ENCODE peak calls at places on chromosomes 3 and 15, in seven cellular contexts. L is BE2C, G is endothelial cell, B is astrocyte of the spinal cord, M is thyroid gland, S is cardiac muscle cell, U is B cell. E is an unnamed sample.

GRCh38 chr3:188687389-188687788 is 484.4 kb upstream of the TPRG1 start:
- DNase-seq in L (no peak), G (peak; percentile 10), U (no peak), M (peak; percentile 29), S (peak; percentile 3), B (peak; percentile 83), E (no peak)

GRCh38 chr3:108305484-108306172 is 9.3 kb downstream of the HHLA2 start:
- DNase-seq in U (no peak), S (no peak), M (peak; percentile 77), G (no peak), L (no peak), B (no peak), E (no peak)

GRCh38 chr3:10283638-10284037 is 9.1 kb downstream of the GHRL start:
- DNase-seq in G (no peak), L (peak; percentile 19), B (no peak), S (no peak), M (peak; percentile 96), U (no peak), E (no peak)

GRCh38 chr3:168085491-168086119 is 10.1 kb downstream of the GOLIM4 start:
- DNase-seq in G (no peak), L (no peak), S (no peak), U (no peak), M (no peak), B (no peak), E (no peak)

GRCh38 chr3:46209751-46210470 is 1.8 kb upstream of the CCR1 start:
- DNase-seq in M (no peak), G (no peak), S (no peak), L (no peak), B (no peak), U (no peak), E (no peak)

GRCh38 chr15:74168673-74169274 is 4.7 kb upstream of the ISLR start:
- DNase-seq in S (peak; percentile 64), G (no peak), B (no peak), U (no peak), M (no peak), L (peak; percentile 20), E (no peak)

GRCh38 chr3:14884665-14885064 is 62.7 kb upstream of the NR2C2 start:
- DNase-seq in G (no peak), U (no peak), M (no peak), S (no peak), B (no peak), L (no peak), E (no peak)

GRCh38 chr3:72127843-72128242 is 342.9 kb upstream of the PROK2 start:
- DNase-seq in G (no peak), B (peak; percentile 37), S (no peak), U (no peak), M (no peak), L (no peak), E (no peak)

GRCh38 chr3:163384383-163384782 is 1693.9 kb downstream of the SI start:
- DNase-seq in M (no peak), G (no peak), B (no peak), L (no peak), U (no peak), S (no peak), E (no peak)

GRCh38 chr3:138383715-138384114 is 35.3 kb downstream of the MRAS start:
- DNase-seq in G (no peak), M (no peak), L (no peak), U (no peak), B (no peak), S (no peak), E (no peak)

GRCh38 chr3:64048631-64049061 is 25.4 kb upstream of the PSMD6 start:
- DNase-seq in L (no peak), U (no peak), G (no peak), S (no peak), M (no peak), B (peak; percentile 43), E (no peak)

GRCh38 chr3:139561959-139562676 is 22.6 kb upstream of the RBP1 start:
- DNase-seq in U (no peak), L (peak; percentile 63), M (peak; percentile 36), G (peak; percentile 55), B (peak; percentile 54), S (peak; percentile 50), E (no peak)

GRCh38 chr15:94001113-94001919 is 230.0 kb upstream of the MCTP2 start:
- DNase-seq in B (no peak), U (no peak), L (no peak), M (no peak), G (no peak), S (no peak), E (no peak)

GRCh38 chr3:115169808-115170207 is 22.7 kb upstream of the ZBTB20 start:
- DNase-seq in M (no peak), U (no peak), L (no peak), G (no peak), B (no peak), S (no peak), E (no peak)

GRCh38 chr15:99181544-99181943 is 67.8 kb downstream of the TTC23 start:
- DNase-seq in G (no peak), B (no peak), S (peak; percentile 48), L (peak; percentile 29), M (no peak), U (no peak), E (no peak)

GRCh38 chr3:128011140-128011539 is 41.1 kb upstream of the SEC61A1 start:
- DNase-seq in B (peak; percentile 15), G (peak; percentile 69), L (peak; percentile 53), M (peak; percentile 69), S (peak; percentile 65), U (no peak), E (no peak)

GRCh38 chr3:12966847-12967750 is 106.1 kb downstream of the IQSEC1 start:
- DNase-seq in M (peak; percentile 26), S (no peak), L (no peak), B (peak; percentile 15), U (no peak), G (peak; percentile 24), E (no peak)

GRCh38 chr15:67189326-67190051 is 65.0 kb downstream of the AAGAB start:
- DNase-seq in U (peak; percentile 15), S (no peak), B (no peak), G (no peak), M (peak; percentile 31), L (no peak), E (no peak)

GRCh38 chr3:140242818-140243276 is 307.9 kb downstream of the CLSTN2 start:
- DNase-seq in G (no peak), L (no peak), B (peak; percentile 53), U (no peak), S (peak; percentile 62), M (no peak), E (no peak)

GRCh38 chr3:134487406-134487805 is 1.5 kb downstream of the CEP63 start:
- DNase-seq in U (peak; percentile 22), L (no peak), S (no peak), G (no peak), B (no peak), M (no peak), E (no peak)

GRCh38 chr3:6571448-6571847 is 289.5 kb upstream of the GRM7 start:
- DNase-seq in M (no peak), S (no peak), U (no peak), G (no peak), L (no peak), B (no peak), E (no peak)

GRCh38 chr3:32297366-32297765 is 58.9 kb downstream of the CMTM8 start:
- DNase-seq in U (no peak), L (no peak), M (no peak), G (no peak), B (no peak), S (no peak), E (no peak)

GRCh38 chr3:156819842-156820686 is 6.1 kb upstream of the LEKR1 start:
- DNase-seq in G (no peak), L (no peak), M (no peak), B (peak; percentile 54), U (no peak), S (no peak), E (no peak)

GRCh38 chr3:43418601-43419272 is 132.4 kb downstream of the SNRK start:
- DNase-seq in U (no peak), G (no peak), B (peak; percentile 59), M (no peak), L (no peak), S (no peak), E (no peak)

GRCh38 chr15:55226127-55226526 is 29.4 kb upstream of the RSL24D1 start:
- DNase-seq in M (no peak), U (no peak), B (no peak), G (no peak), L (no peak), S (peak; percentile 64), E (no peak)

GRCh38 chr15:91862891-91863520 is 9.5 kb downstream of the SLCO3A1 start:
- DNase-seq in L (no peak), B (no peak), U (no peak), S (no peak), G (no peak), M (no peak), E (no peak)

GRCh38 chr15:58527573-58528196 is 95.9 kb downstream of the LIPC start:
- DNase-seq in S (no peak), G (no peak), M (no peak), B (no peak), U (no peak), L (no peak), E (no peak)

GRCh38 chr15:40282144-40282869 is 557 bp downstream of the ANKRD63 start:
- DNase-seq in S (peak; percentile 60), M (peak; percentile 54), L (peak; percentile 62), U (peak; percentile 93), B (no peak), G (peak; percentile 51), E (peak; percentile 74)
- TF ChIP-seq CTCF in S (peak; percentile 37), M (no peak), L (peak; percentile 37), U (peak; percentile 71), B (peak; percentile 33), G (no peak), E (peak; percentile 42)

DNA sequence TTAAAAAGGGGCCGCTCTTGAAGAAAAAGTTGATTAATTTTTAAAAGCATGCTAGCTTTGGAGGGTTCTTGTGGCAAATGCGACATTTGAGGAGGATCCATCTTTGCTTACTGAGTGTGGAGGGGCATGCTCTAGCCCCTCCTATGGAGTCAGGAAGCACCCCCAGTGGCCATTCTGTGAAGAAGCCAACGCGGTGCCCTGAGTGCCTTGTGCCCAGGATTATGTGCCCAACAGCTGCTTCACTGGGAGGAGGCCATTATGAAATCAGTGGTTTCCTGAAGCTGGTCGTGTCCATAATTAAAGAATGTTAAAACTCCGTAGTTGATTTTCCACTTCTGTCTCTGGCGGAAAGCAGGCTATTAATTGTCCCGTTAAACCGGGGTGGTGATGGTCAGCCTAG is 69.1 kb upstream of the TNFAIP8L3 start:
- DNase-seq in L (no peak), B (no peak), M (no peak), S (no peak), U (no peak), G (no peak), E (no peak)
- TF ChIP-seq CTCF in L (peak; percentile 18), B (no peak), M (no peak), S (no peak), U (no peak), G (no peak), E (no peak)

DNA sequence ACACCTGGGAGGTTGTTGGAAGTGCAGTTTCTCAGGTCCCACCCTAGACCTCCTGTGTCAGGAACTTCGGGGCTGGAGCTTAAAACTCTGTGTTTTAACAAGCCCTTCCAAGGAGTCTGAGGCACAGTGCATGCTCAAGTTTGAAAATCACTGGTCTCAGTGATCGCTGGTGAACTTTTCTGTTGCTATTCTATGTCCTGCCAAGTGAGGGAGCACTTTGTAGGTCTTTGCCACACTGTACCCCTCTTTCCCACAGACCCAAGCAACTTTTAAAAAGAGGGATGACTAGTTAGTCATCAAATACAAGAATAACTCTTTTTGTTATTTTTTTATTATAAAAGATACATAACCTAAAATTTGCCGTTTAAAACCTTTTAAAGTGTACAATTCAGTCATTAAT is 133.7 kb downstream of the AGBL1 start:
- DNase-seq in B (no peak), M (no peak), L (no peak), G (no peak), S (no peak), U (no peak), E (no peak)
- TF ChIP-seq CTCF in B (no peak), M (no peak), L (peak; percentile 13), G (peak; percentile 12), S (no peak), U (no peak), E (peak; percentile 12)

GRCh38 chr3:57655727-57656126 is 37.1 kb downstream of the DENND6A start:
- DNase-seq in S (no peak), U (no peak), G (no peak), B (no peak), L (no peak), M (no peak), E (no peak)
- TF ChIP-seq CTCF in S (no peak), U (no peak), G (no peak), B (no peak), L (no peak), M (no peak), E (no peak)

E was measured in D721Med.